ENCODE peak calls at places on chromosomes 11 and 22, in five cellular contexts. O, T, J, U and G are unnamed samples.

GRCh38 chr11:108897071-108897481 is 232.2 kb downstream of the DDX10 start:
- DNase-seq in U (no peak), O (no peak), T (no peak), J (peak), G (no peak)

GRCh38 chr11:88420165-88420781 is 82.7 kb upstream of the CTSC start:
- DNase-seq in O (no peak), T (no peak), J (no peak), U (no peak), G (no peak)

GRCh38 chr11:128424867-128425285 is 162.5 kb downstream of the ETS1 start:
- DNase-seq in O (no peak), U (no peak), T (no peak), J (peak), G (peak)

GRCh38 chr11:121035823-121036222 is 11.9 kb downstream of the TBCEL start:
- DNase-seq in J (no peak), T (no peak), U (no peak), O (no peak), G (no peak)

GRCh38 chr22:50260801-50261614 is 475 bp downstream of the MAPK12 start:
- DNase-seq in T (no peak), J (peak), U (no peak), O (no peak), G (peak)

GRCh38 chr11:8096575-8096974 is 15.6 kb downstream of the TUB start:
- DNase-seq in O (no peak), U (no peak), T (no peak), J (no peak), G (no peak)

GRCh38 chr11:21866781-21867180 is 326.1 kb upstream of the ANO5 start:
- DNase-seq in U (no peak), T (no peak), J (no peak), O (no peak), G (no peak)

GRCh38 chr11:36073411-36074203 is 129.7 kb downstream of the LDLRAD3 start:
- DNase-seq in T (no peak), U (peak), J (peak), O (no peak), G (no peak)

GRCh38 chr11:116312560-116313340 is 460.0 kb downstream of the BUD13 start:
- DNase-seq in O (no peak), U (peak), T (no peak), J (peak), G (no peak)

GRCh38 chr22:37167981-37168647 is 18.4 kb upstream of the IL2RB start:
- DNase-seq in T (no peak), U (no peak), O (no peak), J (no peak), G (no peak)

GRCh38 chr11:31815743-31816466 is 4.8 kb upstream of the PAX6 start:
- DNase-seq in U (no peak), T (peak), O (no peak), J (no peak), G (peak)

GRCh38 chr11:44088871-44089270 is 6.6 kb upstream of the EXT2 start:
- DNase-seq in J (no peak), T (no peak), U (no peak), O (no peak), G (no peak)

GRCh38 chr22:31800065-31800464 is 46.2 kb downstream of the DEPDC5 start:
- DNase-seq in J (peak), O (no peak), U (peak), T (no peak), G (no peak)

GRCh38 chr11:113255096-113255495 is 59.3 kb upstream of the TTC12 start:
- DNase-seq in U (no peak), O (no peak), J (no peak), T (no peak), G (no peak)

GRCh38 chr11:115739121-115739520 is 234.9 kb upstream of the CADM1 start:
- DNase-seq in J (no peak), O (no peak), T (no peak), U (no peak), G (no peak)

GRCh38 chr11:7353100-7353499 is 101.4 kb downstream of the SYT9 start:
- DNase-seq in O (no peak), T (peak), J (no peak), U (no peak), G (peak)

GRCh38 chr11:113674397-113674685 is 31.8 kb downstream of the TMPRSS5 start:
- DNase-seq in U (no peak), O (no peak), T (no peak), J (peak), G (no peak)

GRCh38 chr11:112719736-112720525 is 241.3 kb upstream of the NCAM1 start:
- DNase-seq in O (no peak), T (no peak), J (no peak), U (no peak), G (no peak)

GRCh38 chr11:122099345-122100045 is 16.5 kb downstream of the BLID start:
- DNase-seq in J (peak), U (no peak), T (no peak), O (no peak), G (no peak)

GRCh38 chr11:79046365-79046764 is 394.5 kb downstream of the TENM4 start:
- DNase-seq in T (no peak), O (no peak), J (no peak), U (peak), G (no peak)

GRCh38 chr11:62613275-62613864 is 313 bp downstream of the ROM1 start:
- DNase-seq in J (no peak), O (no peak), U (no peak), T (no peak), G (peak)

GRCh38 chr11:36431429-36432092 is 78.5 kb downstream of the TRAF6 start:
- DNase-seq in O (no peak), J (peak), T (no peak), U (peak), G (no peak)

GRCh38 chr11:70410276-70410675 is 11.9 kb downstream of the CTTN start:
- DNase-seq in T (no peak), U (no peak), J (no peak), O (no peak), G (no peak)

GRCh38 chr11:70413151-70413550 is 14.8 kb downstream of the CTTN start:
- DNase-seq in O (no peak), J (no peak), U (no peak), T (no peak), G (no peak)

GRCh38 chr11:70409437-70409836 is 11.1 kb downstream of the CTTN start:
- DNase-seq in J (no peak), T (no peak), O (no peak), U (no peak), G (no peak)

GRCh38 chr11:70409871-70410270 is 11.5 kb downstream of the CTTN start:
- DNase-seq in T (no peak), U (no peak), O (no peak), J (no peak), G (no peak)

DNA sequence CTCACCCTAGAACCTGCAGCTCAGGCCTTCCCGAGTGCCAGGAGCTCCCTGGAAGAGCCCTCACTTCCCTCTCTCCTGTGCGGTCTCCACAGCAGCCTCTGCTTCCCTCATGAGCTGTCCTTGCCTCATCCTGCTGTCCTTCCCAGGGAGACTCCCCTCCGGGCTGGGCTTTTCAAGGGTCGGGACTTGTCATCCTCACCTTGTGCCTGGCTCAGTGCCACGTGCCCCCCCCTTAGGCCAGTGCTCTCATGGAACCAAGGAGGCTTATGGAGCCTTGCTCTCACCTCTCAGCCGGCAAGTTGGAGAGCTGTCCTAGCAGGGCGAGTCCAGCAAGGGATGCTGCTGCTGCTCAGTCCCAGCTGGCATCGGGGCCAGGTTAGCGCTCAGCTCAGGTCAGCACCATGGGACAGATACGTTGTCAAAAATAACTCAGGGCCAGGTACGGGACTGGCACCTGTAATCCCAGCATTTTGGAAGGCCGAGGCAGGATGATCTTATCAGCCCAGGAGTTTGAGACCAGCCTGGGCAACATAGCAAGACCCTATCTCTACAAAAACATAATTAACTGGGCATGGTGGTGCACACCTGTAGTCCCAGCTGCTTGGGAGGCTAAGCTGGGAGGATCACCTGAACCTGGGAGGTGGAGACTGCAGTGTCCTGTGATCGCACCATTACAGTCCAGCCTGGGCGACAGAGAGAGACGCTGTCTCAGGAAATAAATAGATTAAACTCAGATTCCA is 13.6 kb downstream of the CTTN start:
- DNase-seq in T (no peak), U (no peak), J (no peak), O (no peak), G (no peak)
- TF ChIP-seq CTCF in T (no peak), U (no peak), J (no peak), O (no peak), G (no peak)

DNA sequence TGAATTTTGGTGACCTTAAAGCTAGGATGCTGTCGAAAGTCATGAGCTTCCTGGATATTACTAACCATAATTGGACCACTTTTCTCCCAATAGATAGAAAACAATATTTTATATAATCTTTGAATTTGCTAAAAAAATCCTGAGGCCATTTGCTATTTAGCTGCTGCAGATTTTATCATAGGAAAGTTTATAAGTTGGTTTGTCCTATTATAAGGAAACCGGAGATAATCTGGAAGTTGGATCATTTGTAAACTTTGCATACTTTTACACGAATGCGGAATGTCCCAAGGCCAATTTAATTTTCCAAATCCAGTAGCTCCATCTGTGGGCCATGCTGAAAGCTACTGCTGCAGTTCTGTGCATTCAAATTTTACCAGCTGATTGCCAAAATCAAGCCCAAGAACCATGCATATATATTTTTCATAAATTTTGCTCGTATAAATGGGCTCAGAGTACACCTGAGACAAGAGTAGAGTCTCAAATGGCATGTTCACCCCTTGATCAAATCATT is 378.3 kb downstream of the FAM181B start:
- DNase-seq in T (no peak), O (no peak), J (no peak), U (no peak), G (no peak)
- TF ChIP-seq CTCF in T (no peak), O (no peak), J (no peak), U (no peak), G (no peak)

GRCh38 chr11:11635456-11635855 is 13.7 kb upstream of the GALNT18 start:
- DNase-seq in J (no peak), T (no peak), U (no peak), O (no peak), G (no peak)
- TF ChIP-seq CTCF in J (no peak), T (no peak), U (no peak), O (no peak), G (no peak)

GRCh38 chr22:25668437-25668836 is 73.6 kb upstream of the MYO18B start:
- DNase-seq in O (no peak), J (peak), U (no peak), T (no peak), G (no peak)

GRCh38 chr22:25672685-25673084 is 69.3 kb upstream of the MYO18B start:
- DNase-seq in O (no peak), J (no peak), T (no peak), U (no peak), G (no peak)

DNA sequence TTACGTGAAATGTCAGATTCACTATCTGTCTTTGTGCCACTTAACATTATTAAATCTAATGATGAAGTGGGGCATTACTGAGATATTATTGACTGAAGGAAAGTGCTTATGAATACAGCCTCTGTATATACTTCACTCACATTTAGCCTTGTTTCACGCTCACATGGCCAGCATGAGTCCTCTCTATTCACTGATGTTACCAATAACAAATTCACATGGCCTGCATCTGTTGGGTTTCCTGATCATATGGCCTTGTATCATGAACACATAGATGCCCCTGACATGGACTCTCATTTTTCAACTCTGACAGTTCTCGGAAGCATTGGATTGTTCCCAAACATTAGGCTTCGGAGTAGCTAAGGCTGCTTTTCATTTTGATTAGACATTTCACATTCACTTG is 68.3 kb upstream of the MYO18B start:
- DNase-seq in J (no peak), U (no peak), T (no peak), O (no peak), G (no peak)
- TF ChIP-seq CTCF in J (no peak), U (no peak), T (no peak), O (no peak), G (no peak)

GRCh38 chr11:65013692-65014145 is 241 bp upstream of the ARL2 start:
- DNase-seq in T (peak), U (peak), J (peak), O (no peak), G (peak)

GRCh38 chr11:65014146-65014960 is at the start of gene ARL2:
- DNase-seq in J (no peak), U (no peak), O (peak), T (no peak), G (no peak)

GRCh38 chr11:65017927-65018326 is 4.0 kb downstream of the ARL2 start:
- DNase-seq in O (no peak), U (no peak), T (no peak), J (no peak), G (no peak)

GRCh38 chr11:65019824-65020223 is 5.9 kb downstream of the ARL2 start:
- DNase-seq in O (no peak), U (no peak), T (no peak), J (no peak), G (no peak)

DNA sequence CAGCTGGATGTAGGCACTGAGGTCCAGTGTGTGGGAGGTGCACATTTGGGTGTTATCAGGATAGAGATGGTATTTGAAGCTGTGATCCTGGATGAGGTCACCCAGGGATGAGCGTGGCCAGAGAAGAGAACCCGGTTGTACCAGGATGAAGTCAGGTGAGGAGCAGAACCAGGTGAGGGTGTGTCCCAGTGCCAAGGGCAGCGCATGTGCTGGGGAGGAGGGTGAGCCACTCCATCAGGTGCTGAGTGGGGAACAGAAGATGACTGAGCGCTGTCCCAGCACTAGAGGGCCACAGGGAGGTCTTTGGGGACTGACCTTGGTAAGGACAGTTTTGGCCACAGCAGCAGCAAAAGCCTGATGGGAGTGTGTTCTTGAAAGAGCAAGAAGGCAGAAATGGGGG is 2.7 kb downstream of the ARL2 start:
- DNase-seq in J (no peak), O (no peak), U (no peak), T (no peak), G (no peak)
- TF ChIP-seq CTCF in J (no peak), O (no peak), U (no peak), T (no peak), G (no peak)

DNA sequence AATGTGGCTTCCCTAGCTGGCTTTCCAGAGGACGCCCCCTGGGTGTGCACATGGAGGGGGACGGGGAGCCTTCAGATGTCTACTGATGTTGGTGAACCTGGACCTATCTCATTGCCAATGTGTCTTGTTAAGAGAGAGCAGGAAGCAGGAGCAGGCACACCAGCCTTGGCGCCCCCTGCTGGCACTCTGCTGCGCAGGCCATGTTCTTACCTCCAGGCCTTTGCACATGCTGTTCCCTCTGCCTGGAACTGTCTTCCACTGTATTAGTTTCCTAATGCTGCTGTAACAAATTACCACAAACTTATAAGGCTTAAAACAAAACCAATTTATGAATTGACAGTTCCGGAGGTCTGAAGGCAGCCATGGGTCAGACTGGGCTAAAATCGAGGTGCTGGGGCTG is 23.6 kb upstream of the MN1 start:
- DNase-seq in U (no peak), J (no peak), O (no peak), T (peak), G (no peak)
- TF ChIP-seq CTCF in U (peak), J (peak), O (peak), T (peak), G (peak)